ENCODE peak calls at places on chromosome 22, in ten cellular contexts. O, K, X, S, U, Z, B, V, L and P are unnamed samples.
A peak's percentile ranks its signal among the peaks of the same experiment; 100 is the strongest.

GRCh38 chr22:31291716-31292644 is at the start of gene PIK3IP1:
- DNase-seq in O (peak; percentile 91), K (peak; percentile 60), X (peak; percentile 96), S (peak; percentile 96), U (peak; percentile 78), Z (peak; percentile 88), B (peak; percentile 87), V (no peak), L (peak; percentile 76), P (peak; percentile 96)

GRCh38 chr22:26322179-26322905 is 106.7 kb upstream of the ASPHD2 start:
- DNase-seq in O (no peak), K (no peak), X (no peak), S (peak; percentile 13), U (no peak), Z (peak; percentile 93), B (no peak), V (peak; percentile 98), L (no peak), P (no peak)

GRCh38 chr22:38219644-38220043 is 17.9 kb downstream of the MAFF start:
- DNase-seq in O (no peak), K (no peak), X (no peak), S (no peak), U (no peak), Z (no peak), B (no peak), V (no peak), L (no peak), P (no peak)

GRCh38 chr22:37206118-37206840 is 6.0 kb downstream of the SSTR3 start:
- DNase-seq in O (no peak), K (no peak), X (peak; percentile 54), S (no peak), U (no peak), Z (no peak), B (no peak), V (no peak), L (no peak), P (peak; percentile 60)

GRCh38 chr22:46109474-46110003 is 40.8 kb upstream of the PPARA start:
- DNase-seq in O (no peak), K (no peak), X (no peak), S (no peak), U (no peak), Z (no peak), B (no peak), V (no peak), L (no peak), P (no peak)

GRCh38 chr22:32444068-32444467 is 20.2 kb downstream of the BPIFC start:
- DNase-seq in O (no peak), K (no peak), X (no peak), S (peak; percentile 23), U (no peak), Z (peak; percentile 2), B (peak; percentile 6), V (no peak), L (no peak), P (no peak)

GRCh38 chr22:46684706-46685105 is 53.3 kb downstream of the CERK start:
- DNase-seq in O (no peak), K (no peak), X (no peak), S (no peak), U (no peak), Z (no peak), B (no peak), V (no peak), L (no peak), P (no peak)

GRCh38 chr22:20113551-20114310 is 2.2 kb upstream of the RANBP1 start:
- DNase-seq in O (no peak), K (no peak), X (no peak), S (no peak), U (no peak), Z (no peak), B (no peak), V (no peak), L (no peak), P (no peak)

GRCh38 chr22:37100589-37101127 is 8.9 kb downstream of the TMPRSS6 start:
- DNase-seq in O (no peak), K (no peak), X (no peak), S (no peak), U (no peak), Z (no peak), B (no peak), V (no peak), L (no peak), P (no peak)

GRCh38 chr22:41248314-41248713 is 7.6 kb upstream of the CHADL start:
- DNase-seq in O (no peak), K (no peak), X (no peak), S (no peak), U (no peak), Z (no peak), B (no peak), V (no peak), L (no peak), P (no peak)

GRCh38 chr22:31046591-31047226 is 34.4 kb upstream of the SMTN start:
- DNase-seq in O (peak; percentile 20), K (no peak), X (peak; percentile 86), S (peak; percentile 86), U (no peak), Z (no peak), B (no peak), V (no peak), L (peak; percentile 25), P (peak; percentile 32)

GRCh38 chr22:23566716-23567475 is 13.2 kb downstream of the IGLL1 start:
- DNase-seq in O (no peak), K (no peak), X (no peak), S (no peak), U (no peak), Z (no peak), B (no peak), V (no peak), L (no peak), P (peak; percentile 52)

GRCh38 chr22:19527321-19527721 is 3.1 kb upstream of the CLDN5 start:
- DNase-seq in O (no peak), K (no peak), X (no peak), S (no peak), U (no peak), Z (no peak), B (no peak), V (no peak), L (no peak), P (no peak)

GRCh38 chr22:32338757-32339156 is 18.9 kb upstream of the RFPL3 start:
- DNase-seq in O (peak; percentile 8), K (no peak), X (no peak), S (no peak), U (no peak), Z (no peak), B (no peak), V (no peak), L (no peak), P (no peak)

GRCh38 chr22:35984776-35985175 is 43.8 kb downstream of the RBFOX2 start:
- DNase-seq in O (no peak), K (no peak), X (no peak), S (no peak), U (no peak), Z (no peak), B (no peak), V (no peak), L (no peak), P (no peak)

GRCh38 chr22:43293661-43294392 is 49.3 kb downstream of the SCUBE1 start:
- DNase-seq in O (no peak), K (no peak), X (peak; percentile 97), S (peak; percentile 65), U (no peak), Z (peak; percentile 51), B (peak; percentile 53), V (no peak), L (no peak), P (peak; percentile 77)

GRCh38 chr22:23220485-23221350 is 40.4 kb downstream of the BCR start:
- DNase-seq in O (no peak), K (no peak), X (no peak), S (peak; percentile 66), U (no peak), Z (peak; percentile 48), B (no peak), V (no peak), L (no peak), P (no peak)

GRCh38 chr22:36331306-36331911 is 56.4 kb downstream of the MYH9 start:
- DNase-seq in O (peak; percentile 58), K (peak; percentile 58), X (peak; percentile 96), S (peak; percentile 94), U (peak; percentile 77), Z (peak; percentile 98), B (no peak), V (peak; percentile 86), L (no peak), P (no peak)

GRCh38 chr22:35555351-35555915 is 14.8 kb downstream of the RASD2 start:
- DNase-seq in O (no peak), K (no peak), X (no peak), S (peak; percentile 44), U (no peak), Z (peak; percentile 31), B (no peak), V (peak; percentile 21), L (no peak), P (no peak)

GRCh38 chr22:17994424-17995108 is 29.8 kb downstream of the MICAL3 start:
- DNase-seq in O (no peak), K (no peak), X (peak; percentile 14), S (no peak), U (no peak), Z (no peak), B (no peak), V (no peak), L (no peak), P (no peak)